ENCODE peak calls at places on chromosomes 6 and 20, in eight cellular contexts. J is body of pancreas, P is coronary artery, E is endodermal cell, Y is transverse colon, T is fibroblast of lung, D is ascending aorta, A is upper lobe of right lung. W is an unnamed sample.
A peak's percentile ranks its signal among the peaks of the same experiment; 100 is the strongest.

GRCh38 chr20:4225778-4226177 is 210.4 kb upstream of the RNF24 start:
- DNase-seq in E (no peak), Y (no peak), D (no peak), J (peak; percentile 34), T (peak; percentile 99), A (no peak), P (peak; percentile 76), W (peak; percentile 49)

GRCh38 chr6:65760285-65760684 is 53.3 kb upstream of the EYS start:
- DNase-seq in Y (no peak), D (no peak), J (no peak), E (no peak), T (no peak), P (no peak), A (no peak), W (no peak)

GRCh38 chr6:89834884-89835792 is 5.5 kb downstream of the CASP8AP2 start:
- DNase-seq in E (no peak), T (peak; percentile 51), P (peak; percentile 36), J (no peak), D (no peak), Y (no peak), A (no peak), W (no peak)

GRCh38 chr6:157599191-157599590 is 218.2 kb downstream of the ZDHHC14 start:
- DNase-seq in P (no peak), T (no peak), J (no peak), D (no peak), A (no peak), Y (peak; percentile 16), E (no peak), W (peak; percentile 10)

GRCh38 chr6:163814494-163815364 is 400.2 kb downstream of the QKI start:
- DNase-seq in A (no peak), J (peak; percentile 10), Y (no peak), E (no peak), D (no peak), T (peak; percentile 97), P (no peak), W (peak; percentile 48)

GRCh38 chr20:37285664-37286374 is 3.6 kb upstream of the MANBAL start:
- DNase-seq in D (no peak), Y (no peak), E (no peak), P (no peak), J (no peak), T (no peak), A (no peak), W (no peak)

GRCh38 chr6:106027760-106028159 is 58.4 kb upstream of the PRDM1 start:
- DNase-seq in D (no peak), A (no peak), J (no peak), P (no peak), Y (no peak), T (no peak), E (no peak), W (no peak)

GRCh38 chr20:35909176-35909575 is 45.1 kb downstream of the SCAND1 start:
- DNase-seq in A (no peak), P (no peak), D (no peak), T (no peak), Y (no peak), J (no peak), E (no peak), W (no peak)

GRCh38 chr6:56771189-56771588 is 128.5 kb upstream of the DST start:
- DNase-seq in D (no peak), J (no peak), Y (no peak), E (no peak), P (no peak), A (no peak), T (no peak), W (no peak)

GRCh38 chr20:63295018-63295417 is 2.0 kb downstream of the COL20A1 start:
- DNase-seq in P (no peak), Y (no peak), T (no peak), D (no peak), A (no peak), E (no peak), J (no peak), W (no peak)

GRCh38 chr20:1934162-1934561 is 39.0 kb downstream of the SIRPA start:
- DNase-seq in J (no peak), E (no peak), D (no peak), Y (no peak), A (no peak), T (peak; percentile 86), P (no peak), W (peak; percentile 38)

GRCh38 chr20:25065625-25066338 is 7.8 kb upstream of the ACSS1 start:
- DNase-seq in P (no peak), D (no peak), J (peak; percentile 71), Y (peak; percentile 72), E (peak; percentile 84), A (peak; percentile 67), T (peak; percentile 48), W (peak; percentile 67)

GRCh38 chr20:50931048-50931305 is 260 bp downstream of the ADNP start:
- DNase-seq in A (no peak), J (no peak), Y (no peak), D (no peak), T (no peak), P (no peak), E (no peak), W (no peak)

GRCh38 chr6:163460307-163460782 is 45.8 kb downstream of the QKI start:
- DNase-seq in Y (no peak), P (no peak), T (peak; percentile 72), D (no peak), A (no peak), E (peak; percentile 58), J (no peak), W (no peak)

GRCh38 chr20:23639490-23639958 is 1.8 kb upstream of the CST3 start:
- DNase-seq in Y (peak; percentile 72), E (no peak), J (no peak), D (no peak), P (no peak), A (no peak), T (no peak), W (no peak)

GRCh38 chr6:19879663-19880062 is 42.5 kb downstream of the ID4 start:
- DNase-seq in P (no peak), E (no peak), A (no peak), D (no peak), T (no peak), J (no peak), Y (no peak), W (no peak)

GRCh38 chr6:156634971-156635371 is 142.2 kb upstream of the ARID1B start:
- DNase-seq in P (no peak), A (no peak), D (no peak), Y (no peak), T (no peak), J (no peak), E (peak; percentile 31), W (no peak)

GRCh38 chr6:26657268-26657667 is 2.3 kb downstream of the ZNF322 start:
- DNase-seq in T (no peak), P (no peak), J (no peak), D (no peak), E (no peak), Y (no peak), A (no peak), W (no peak)

GRCh38 chr6:118187568-118188164 is 280.6 kb downstream of the SLC35F1 start:
- DNase-seq in J (peak; percentile 7), P (no peak), D (no peak), A (no peak), E (no peak), Y (no peak), T (peak; percentile 88), W (peak; percentile 31)

DNA sequence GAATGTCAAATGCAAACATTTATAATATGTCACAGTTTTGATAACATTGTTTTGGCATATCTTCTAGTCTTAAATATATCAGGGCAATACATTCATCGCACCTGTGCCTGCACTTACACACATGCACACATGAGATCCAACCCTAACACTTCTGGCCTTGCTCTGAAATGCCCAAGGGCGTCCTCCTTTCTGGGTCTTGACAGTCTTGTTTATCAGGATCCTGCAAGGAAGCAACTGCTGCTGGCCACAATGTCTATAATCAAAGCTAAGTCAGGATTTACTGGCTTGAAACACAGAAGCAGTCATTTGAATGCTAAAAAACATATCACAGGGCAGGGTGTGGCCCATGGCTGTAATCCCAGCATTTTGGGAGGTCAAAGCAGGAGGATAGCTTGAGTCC is 32.9 kb upstream of the FAM50B start:
- DNase-seq in P (no peak), J (no peak), E (no peak), T (no peak), Y (no peak), D (no peak), A (no peak), W (no peak)
- H3K27ac ChIP-seq in P (no peak overlapping the region), J (no peak overlapping the region), E (no peak overlapping the region), T (no peak overlapping the region), Y (no peak overlapping the region), D (no peak overlapping the region), A (no peak overlapping the region), W (no peak overlapping the region)

GRCh38 chr20:47204746-47205122 is 151.8 kb downstream of the ZMYND8 start:
- DNase-seq in D (no peak), T (no peak), P (no peak), Y (no peak), A (no peak), E (no peak), J (no peak), W (no peak)
- H3K27ac ChIP-seq in D (no peak overlapping the region), T (no peak overlapping the region), P (no peak overlapping the region), Y (no peak overlapping the region), A (no peak overlapping the region), E (no peak overlapping the region), J (no peak overlapping the region), W (no peak overlapping the region)

GRCh38 chr20:17660667-17661066 is 21.4 kb downstream of the RRBP1 start:
- DNase-seq in Y (no peak), D (no peak), E (no peak), T (no peak), J (peak; percentile 2), A (peak; percentile 27), P (peak; percentile 67), W (peak; percentile 10)
- H3K27ac ChIP-seq in Y (peak overlapping the region; percentile 0), D (peak overlapping the region; percentile 75), E (no peak overlapping the region), T (peak overlapping the region; percentile 53), J (peak overlapping the region; percentile 73), A (no peak overlapping the region), P (no peak overlapping the region), W (peak overlapping the region; percentile 46)

GRCh38 chr6:165658395-165659058 is 4.5 kb downstream of the PDE10A start:
- DNase-seq in A (no peak), D (no peak), Y (no peak), P (no peak), T (no peak), E (no peak), J (no peak), W (no peak)

GRCh38 chr6:165659945-165660862 is 2.8 kb downstream of the PDE10A start:
- DNase-seq in D (no peak), A (no peak), Y (no peak), J (no peak), T (no peak), E (peak; percentile 77), P (no peak), W (no peak)

GRCh38 chr6:165655191-165655590 is 7.8 kb downstream of the PDE10A start:
- DNase-seq in J (no peak), T (no peak), A (no peak), E (no peak), P (no peak), D (no peak), Y (no peak), W (no peak)

GRCh38 chr6:165656581-165657324 is 6.3 kb downstream of the PDE10A start:
- DNase-seq in A (no peak), T (no peak), D (no peak), P (no peak), Y (no peak), E (no peak), J (no peak), W (no peak)

DNA sequence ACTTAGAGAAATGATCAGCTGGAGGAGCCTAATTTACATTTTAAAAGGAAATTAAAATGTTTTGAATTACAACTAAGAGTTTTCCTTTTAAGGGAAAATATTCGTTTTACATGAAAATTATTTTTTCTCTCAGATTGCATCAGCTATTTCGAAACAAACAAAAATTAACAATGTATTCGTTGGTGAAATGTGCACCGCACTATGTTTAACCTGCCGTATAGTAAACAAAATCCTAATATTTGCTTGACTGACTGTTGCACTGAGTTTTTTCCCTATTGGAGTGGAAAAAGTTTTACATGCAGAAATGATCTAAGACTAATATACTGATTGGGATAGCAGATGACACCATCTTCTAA is 5.7 kb downstream of the PDE10A start:
- DNase-seq in T (no peak), P (no peak), E (no peak), D (no peak), A (no peak), J (no peak), Y (no peak), W (no peak)
- H3K27ac ChIP-seq in T (no peak overlapping the region), P (no peak overlapping the region), E (no peak overlapping the region), D (no peak overlapping the region), A (no peak overlapping the region), J (no peak overlapping the region), Y (no peak overlapping the region), W (no peak overlapping the region)